ENCODE peak calls at places on chromosomes 7 and 10, in five cellular contexts. N, E, O, T and V are unnamed samples.
A peak's percentile ranks its signal among the peaks of the same experiment; 100 is the strongest.

GRCh38 chr10:83555264-83555663 is 584.0 kb upstream of the GHITM start:
- DNase-seq in N (no peak), E (no peak), O (no peak), T (no peak), V (no peak)

GRCh38 chr10:6298428-6298827 is 95.7 kb downstream of the PFKFB3 start:
- DNase-seq in N (no peak), E (no peak), O (no peak), T (no peak), V (no peak)

GRCh38 chr10:12890958-12891357 is 110.6 kb downstream of the CCDC3 start:
- DNase-seq in N (no peak), E (no peak), O (no peak), T (no peak), V (no peak)

GRCh38 chr7:3285652-3286051 is 15.4 kb upstream of the SDK1 start:
- DNase-seq in N (no peak), E (no peak), O (no peak), T (no peak), V (no peak)

GRCh38 chr7:129136887-129137647 is 7.4 kb upstream of the TSPAN33 start:
- DNase-seq in N (no peak), E (no peak), O (no peak), T (no peak), V (no peak)

GRCh38 chr7:1028775-1029636 is 15.3 kb upstream of the GPR146 start:
- DNase-seq in N (peak; percentile 67), E (no peak), O (peak; percentile 91), T (peak; percentile 96), V (peak; percentile 49)

GRCh38 chr7:152501506-152501905 is 65.7 kb upstream of the KMT2C start:
- DNase-seq in N (no peak), E (no peak), O (peak; percentile 29), T (no peak), V (no peak)

GRCh38 chr7:44982535-44982923 is 3.7 kb upstream of the MYO1G start:
- DNase-seq in N (no peak), E (no peak), O (peak; percentile 77), T (no peak), V (no peak)

GRCh38 chr10:31952066-31952465 is 23.4 kb upstream of the ARHGAP12 start:
- DNase-seq in N (no peak), E (no peak), O (no peak), T (no peak), V (no peak)

GRCh38 chr10:53331460-53331859 is 558.9 kb upstream of the MBL2 start:
- DNase-seq in N (no peak), E (no peak), O (no peak), T (no peak), V (no peak)

GRCh38 chr7:46853451-46853850 is 728.5 kb downstream of the TNS3 start:
- DNase-seq in N (no peak), E (no peak), O (no peak), T (no peak), V (no peak)

GRCh38 chr10:21599582-21599981 is 65.5 kb downstream of the MLLT10 start:
- DNase-seq in N (no peak), E (no peak), O (no peak), T (no peak), V (no peak)

GRCh38 chr10:29856295-29856694 is 203.1 kb downstream of the JCAD start:
- DNase-seq in N (no peak), E (no peak), O (no peak), T (no peak), V (no peak)

GRCh38 chr7:66353547-66353946 is 148.4 kb downstream of the TPST1 start:
- DNase-seq in N (no peak), E (no peak), O (peak; percentile 90), T (no peak), V (no peak)

GRCh38 chr7:119270045-119270464 is 1002.9 kb upstream of the KCND2 start:
- DNase-seq in N (peak; percentile 64), E (peak; percentile 59), O (peak; percentile 86), T (peak; percentile 73), V (peak; percentile 55)

GRCh38 chr7:7505936-7506335 is 29.7 kb downstream of the COL28A1 start:
- DNase-seq in N (no peak), E (no peak), O (no peak), T (no peak), V (no peak)

GRCh38 chr10:69901022-69901421 is 99.3 kb downstream of the COL13A1 start:
- DNase-seq in N (no peak), E (no peak), O (no peak), T (peak; percentile 29), V (no peak)

GRCh38 chr10:75498866-75499265 is 67.4 kb downstream of the LRMDA start:
- DNase-seq in N (no peak), E (no peak), O (no peak), T (no peak), V (no peak)

GRCh38 chr7:112654322-112655216 is 135.6 kb downstream of the TMEM168 start:
- DNase-seq in N (no peak), E (no peak), O (peak; percentile 6), T (no peak), V (no peak)

GRCh38 chr7:149043936-149044335 is 15.6 kb upstream of the PDIA4 start:
- DNase-seq in N (no peak), E (no peak), O (no peak), T (no peak), V (no peak)

GRCh38 chr10:80168111-80168511 is 35.6 kb downstream of the PLAC9 start:
- DNase-seq in N (no peak), E (no peak), O (peak; percentile 31), T (no peak), V (no peak)

GRCh38 chr10:131790021-131790420 is 110.8 kb upstream of the PPP2R2D start:
- DNase-seq in N (peak; percentile 45), E (no peak), O (no peak), T (no peak), V (no peak)

GRCh38 chr10:117477961-117478670 is 64.4 kb upstream of the EMX2 start:
- DNase-seq in N (no peak), E (no peak), O (peak; percentile 60), T (peak; percentile 57), V (no peak)

GRCh38 chr10:70715853-70716795 is 43.8 kb downstream of the ADAMTS14 start:
- DNase-seq in N (peak; percentile 43), E (no peak), O (peak; percentile 38), T (peak; percentile 78), V (no peak)

GRCh38 chr10:122159159-122159970 is 111.7 kb upstream of the BTBD16 start:
- DNase-seq in N (no peak), E (no peak), O (no peak), T (no peak), V (no peak)

GRCh38 chr10:70321897-70322890 is 38.4 kb upstream of the NPFFR1 start:
- DNase-seq in N (no peak), E (no peak), O (no peak), T (no peak), V (no peak)

GRCh38 chr10:131140606-131141005 is 170.9 kb downstream of the TCERG1L start:
- DNase-seq in N (no peak), E (no peak), O (no peak), T (no peak), V (no peak)

GRCh38 chr7:52410032-52410431 is 625.4 kb upstream of the POM121L12 start:
- DNase-seq in N (no peak), E (no peak), O (peak; percentile 2), T (no peak), V (no peak)

GRCh38 chr7:100048680-100049079 is 894 bp upstream of the ZSCAN21 start:
- DNase-seq in N (no peak), E (no peak), O (peak; percentile 14), T (no peak), V (no peak)
- H4K8ac ChIP-seq in N (no peak overlapping the region), E (no peak overlapping the region), O (peak overlapping the region; percentile 100), T (no peak overlapping the region), V (peak overlapping the region; percentile 70)

DNA sequence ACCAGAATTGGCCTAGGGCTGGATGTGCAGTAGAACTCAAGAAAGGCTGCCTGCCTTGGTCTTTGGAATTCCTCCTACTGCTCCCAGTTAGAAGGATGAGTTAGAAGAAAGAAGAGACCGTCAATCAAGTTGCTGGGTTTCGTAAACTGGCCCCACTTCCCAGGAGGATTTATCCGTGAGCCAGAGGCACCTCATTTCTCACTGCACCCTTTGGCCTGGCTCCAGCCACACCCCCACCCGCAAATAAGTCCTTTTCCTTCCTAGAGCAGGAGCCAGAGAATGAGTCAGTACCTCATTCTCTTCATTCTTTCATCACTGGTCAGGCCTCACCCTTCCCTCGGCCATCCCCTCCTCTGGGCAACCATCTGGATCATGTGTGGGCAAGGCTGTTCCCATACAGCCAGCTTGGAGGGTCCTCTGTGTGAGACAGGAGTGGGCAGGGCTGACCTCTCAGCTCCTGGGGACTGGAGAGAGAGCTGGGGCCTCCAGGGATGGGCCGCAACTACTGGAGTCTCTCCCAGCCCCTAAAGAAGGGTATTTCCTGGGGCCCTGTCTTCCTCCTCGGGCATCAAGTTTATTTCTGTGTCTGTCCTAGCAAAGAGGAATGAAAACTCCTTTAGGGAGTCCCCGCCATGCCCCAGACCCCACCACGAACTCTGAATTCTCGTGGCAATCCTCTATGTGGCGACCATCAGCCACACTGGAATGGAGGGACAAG is 87.2 kb upstream of the DUSP5 start:
- DNase-seq in N (no peak), E (no peak), O (peak; percentile 73), T (peak; percentile 88), V (no peak)
- H3K4ac ChIP-seq in N (no peak overlapping the region), E (no peak overlapping the region), O (peak overlapping the region; percentile 73), T (no peak overlapping the region), V (no peak overlapping the region)

DNA sequence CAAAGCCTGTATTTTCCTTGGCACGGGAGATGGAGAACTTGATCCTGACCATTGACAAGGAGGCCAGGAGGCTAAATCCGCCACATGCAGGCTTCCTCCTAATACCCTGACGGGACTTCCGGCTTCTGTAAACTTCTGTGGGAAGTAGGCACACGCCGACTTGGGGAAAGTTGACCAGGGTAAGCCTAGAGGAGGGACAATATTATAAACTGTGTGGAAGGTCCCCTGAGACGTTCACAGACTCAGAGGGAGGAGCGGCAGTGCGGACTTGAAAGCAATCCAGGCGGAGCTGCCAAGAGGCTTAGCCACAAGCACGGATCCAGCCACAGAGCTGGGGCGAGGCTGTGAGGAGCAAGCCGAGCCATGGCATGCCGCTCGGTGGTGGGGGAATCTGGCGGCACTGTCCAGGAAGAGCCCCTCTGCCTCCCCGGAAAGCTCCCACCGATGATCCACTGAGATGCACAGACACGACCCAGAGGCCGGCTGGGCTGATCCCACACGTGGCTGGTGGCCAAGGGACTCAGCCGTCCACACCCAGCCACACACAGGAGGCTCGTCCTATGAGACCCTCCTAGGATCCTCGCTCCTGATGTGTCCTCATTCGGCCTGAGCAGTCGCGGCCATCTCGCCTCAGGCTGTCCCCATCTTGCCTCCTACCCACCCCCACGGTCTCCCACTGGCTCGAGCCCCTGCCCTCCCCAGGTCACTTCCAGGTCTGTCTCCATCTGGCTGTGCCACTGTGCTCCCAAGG is 40.0 kb upstream of the INSIG1 start:
- DNase-seq in N (no peak), E (no peak), O (peak; percentile 9), T (no peak), V (no peak)
- H2BK12ac ChIP-seq in N (no peak overlapping the region), E (no peak overlapping the region), O (no peak overlapping the region), T (no peak overlapping the region), V (no peak overlapping the region)

GRCh38 chr10:119413738-119414611 is 128.5 kb downstream of the RGS10 start:
- DNase-seq in N (no peak), E (no peak), O (peak; percentile 98), T (peak; percentile 100), V (no peak)
- H4K8ac ChIP-seq in N (no peak overlapping the region), E (no peak overlapping the region), O (no peak overlapping the region), T (peak overlapping the region; percentile 46), V (no peak overlapping the region)